ENCODE peak calls at places on chromosomes 12 and 14, in seven cellular contexts. One of them, this sample, is unnamed.

GRCh38 chr12:56020437-56021189 is at the start of gene IKZF4:
- DNase-seq in endothelial cell: peak
- DNase-seq in GM03348: no peak
- DNase-seq in stimulated activated CD4-positive, alpha-beta T cell treated with anti-CD3 and anti-CD28 coated beads, Interleukin-2, amount 100 ng/mL, for 48 hours: no peak
- DNase-seq in RPMI8226: no peak
- DNase-seq in AG04450: no peak
- DNase-seq in NCI-H2171 treated with DMSO at 0.1 percent for 48 hours: no peak
- DNase-seq in this sample: no peak

GRCh38 chr14:80055226-80055625 is 156.1 kb downstream of the DIO2 start:
- DNase-seq in endothelial cell: no peak
- DNase-seq in GM03348: peak
- DNase-seq in stimulated activated CD4-positive, alpha-beta T cell treated with anti-CD3 and anti-CD28 coated beads, Interleukin-2, amount 100 ng/mL, for 48 hours: no peak
- DNase-seq in RPMI8226: no peak
- DNase-seq in AG04450: no peak
- DNase-seq in NCI-H2171 treated with DMSO at 0.1 percent for 48 hours: peak
- DNase-seq in this sample: no peak

GRCh38 chr14:28412076-28412475 is 354.5 kb upstream of the FOXG1 start:
- DNase-seq in endothelial cell: no peak
- DNase-seq in GM03348: no peak
- DNase-seq in stimulated activated CD4-positive, alpha-beta T cell treated with anti-CD3 and anti-CD28 coated beads, Interleukin-2, amount 100 ng/mL, for 48 hours: no peak
- DNase-seq in RPMI8226: no peak
- DNase-seq in AG04450: no peak
- DNase-seq in NCI-H2171 treated with DMSO at 0.1 percent for 48 hours: no peak
- DNase-seq in this sample: no peak

GRCh38 chr12:2610358-2610757 is 184.4 kb upstream of the FKBP4 start:
- DNase-seq in endothelial cell: no peak
- DNase-seq in GM03348: no peak
- DNase-seq in stimulated activated CD4-positive, alpha-beta T cell treated with anti-CD3 and anti-CD28 coated beads, Interleukin-2, amount 100 ng/mL, for 48 hours: no peak
- DNase-seq in RPMI8226: no peak
- DNase-seq in AG04450: no peak
- DNase-seq in NCI-H2171 treated with DMSO at 0.1 percent for 48 hours: no peak
- DNase-seq in this sample: no peak

GRCh38 chr14:59439256-59440015 is 25.7 kb downstream of the GPR135 start:
- DNase-seq in endothelial cell: no peak
- DNase-seq in GM03348: peak
- DNase-seq in stimulated activated CD4-positive, alpha-beta T cell treated with anti-CD3 and anti-CD28 coated beads, Interleukin-2, amount 100 ng/mL, for 48 hours: no peak
- DNase-seq in RPMI8226: no peak
- DNase-seq in AG04450: no peak
- DNase-seq in NCI-H2171 treated with DMSO at 0.1 percent for 48 hours: no peak
- DNase-seq in this sample: no peak

GRCh38 chr12:111248981-111249380 is 119.9 kb downstream of the PHETA1 start:
- DNase-seq in endothelial cell: no peak
- DNase-seq in GM03348: no peak
- DNase-seq in stimulated activated CD4-positive, alpha-beta T cell treated with anti-CD3 and anti-CD28 coated beads, Interleukin-2, amount 100 ng/mL, for 48 hours: no peak
- DNase-seq in RPMI8226: no peak
- DNase-seq in AG04450: no peak
- DNase-seq in NCI-H2171 treated with DMSO at 0.1 percent for 48 hours: peak
- DNase-seq in this sample: no peak

GRCh38 chr14:105581551-105582341 is 55.4 kb downstream of the TMEM121 start:
- DNase-seq in endothelial cell: no peak
- DNase-seq in GM03348: no peak
- DNase-seq in stimulated activated CD4-positive, alpha-beta T cell treated with anti-CD3 and anti-CD28 coated beads, Interleukin-2, amount 100 ng/mL, for 48 hours: no peak
- DNase-seq in RPMI8226: peak
- DNase-seq in AG04450: no peak
- DNase-seq in NCI-H2171 treated with DMSO at 0.1 percent for 48 hours: no peak
- DNase-seq in this sample: peak

GRCh38 chr12:120121343-120121742 is 4.8 kb upstream of the RAB35 start:
- DNase-seq in endothelial cell: no peak
- DNase-seq in GM03348: no peak
- DNase-seq in stimulated activated CD4-positive, alpha-beta T cell treated with anti-CD3 and anti-CD28 coated beads, Interleukin-2, amount 100 ng/mL, for 48 hours: no peak
- DNase-seq in RPMI8226: no peak
- DNase-seq in AG04450: no peak
- DNase-seq in NCI-H2171 treated with DMSO at 0.1 percent for 48 hours: no peak
- DNase-seq in this sample: no peak

GRCh38 chr14:38150075-38150474 is 57.6 kb upstream of the SSTR1 start:
- DNase-seq in endothelial cell: no peak
- DNase-seq in GM03348: no peak
- DNase-seq in stimulated activated CD4-positive, alpha-beta T cell treated with anti-CD3 and anti-CD28 coated beads, Interleukin-2, amount 100 ng/mL, for 48 hours: no peak
- DNase-seq in RPMI8226: no peak
- DNase-seq in AG04450: no peak
- DNase-seq in NCI-H2171 treated with DMSO at 0.1 percent for 48 hours: no peak
- DNase-seq in this sample: no peak

GRCh38 chr14:61222388-61222787 is 58.8 kb downstream of the TMEM30B start:
- DNase-seq in endothelial cell: no peak
- DNase-seq in GM03348: no peak
- DNase-seq in stimulated activated CD4-positive, alpha-beta T cell treated with anti-CD3 and anti-CD28 coated beads, Interleukin-2, amount 100 ng/mL, for 48 hours: no peak
- DNase-seq in RPMI8226: no peak
- DNase-seq in AG04450: no peak
- DNase-seq in NCI-H2171 treated with DMSO at 0.1 percent for 48 hours: no peak
- DNase-seq in this sample: no peak

GRCh38 chr14:76953196-76953945 is 75.1 kb downstream of the IRF2BPL start:
- DNase-seq in endothelial cell: no peak
- DNase-seq in GM03348: peak
- DNase-seq in stimulated activated CD4-positive, alpha-beta T cell treated with anti-CD3 and anti-CD28 coated beads, Interleukin-2, amount 100 ng/mL, for 48 hours: no peak
- DNase-seq in RPMI8226: peak
- DNase-seq in AG04450: no peak
- DNase-seq in NCI-H2171 treated with DMSO at 0.1 percent for 48 hours: no peak
- DNase-seq in this sample: no peak

GRCh38 chr12:131222271-131223139 is 268.8 kb downstream of the ADGRD1 start:
- DNase-seq in endothelial cell: no peak
- DNase-seq in GM03348: no peak
- DNase-seq in stimulated activated CD4-positive, alpha-beta T cell treated with anti-CD3 and anti-CD28 coated beads, Interleukin-2, amount 100 ng/mL, for 48 hours: no peak
- DNase-seq in RPMI8226: peak
- DNase-seq in AG04450: no peak
- DNase-seq in NCI-H2171 treated with DMSO at 0.1 percent for 48 hours: no peak
- DNase-seq in this sample: no peak

GRCh38 chr12:96117460-96117859 is 76.7 kb upstream of the ELK3 start:
- DNase-seq in endothelial cell: no peak
- DNase-seq in GM03348: no peak
- DNase-seq in stimulated activated CD4-positive, alpha-beta T cell treated with anti-CD3 and anti-CD28 coated beads, Interleukin-2, amount 100 ng/mL, for 48 hours: no peak
- DNase-seq in RPMI8226: no peak
- DNase-seq in AG04450: no peak
- DNase-seq in NCI-H2171 treated with DMSO at 0.1 percent for 48 hours: no peak
- DNase-seq in this sample: no peak

GRCh38 chr12:129109174-129110001 is 256.1 kb downstream of the GLT1D1 start:
- DNase-seq in endothelial cell: no peak
- DNase-seq in GM03348: no peak
- DNase-seq in stimulated activated CD4-positive, alpha-beta T cell treated with anti-CD3 and anti-CD28 coated beads, Interleukin-2, amount 100 ng/mL, for 48 hours: no peak
- DNase-seq in RPMI8226: no peak
- DNase-seq in AG04450: no peak
- DNase-seq in NCI-H2171 treated with DMSO at 0.1 percent for 48 hours: no peak
- DNase-seq in this sample: no peak

GRCh38 chr14:100738704-100739131 is 12.0 kb downstream of the DLK1 start:
- DNase-seq in endothelial cell: no peak
- DNase-seq in GM03348: no peak
- DNase-seq in stimulated activated CD4-positive, alpha-beta T cell treated with anti-CD3 and anti-CD28 coated beads, Interleukin-2, amount 100 ng/mL, for 48 hours: no peak
- DNase-seq in RPMI8226: no peak
- DNase-seq in AG04450: no peak
- DNase-seq in NCI-H2171 treated with DMSO at 0.1 percent for 48 hours: no peak
- DNase-seq in this sample: peak

GRCh38 chr14:103762011-103762410 is 46.4 kb downstream of the ZFYVE21 start:
- DNase-seq in endothelial cell: no peak
- DNase-seq in GM03348: peak
- DNase-seq in stimulated activated CD4-positive, alpha-beta T cell treated with anti-CD3 and anti-CD28 coated beads, Interleukin-2, amount 100 ng/mL, for 48 hours: no peak
- DNase-seq in RPMI8226: no peak
- DNase-seq in AG04450: no peak
- DNase-seq in NCI-H2171 treated with DMSO at 0.1 percent for 48 hours: no peak
- DNase-seq in this sample: no peak

GRCh38 chr14:85519661-85520305 is 10.2 kb upstream of the FLRT2 start:
- DNase-seq in endothelial cell: no peak
- DNase-seq in GM03348: no peak
- DNase-seq in stimulated activated CD4-positive, alpha-beta T cell treated with anti-CD3 and anti-CD28 coated beads, Interleukin-2, amount 100 ng/mL, for 48 hours: no peak
- DNase-seq in RPMI8226: no peak
- DNase-seq in AG04450: no peak
- DNase-seq in NCI-H2171 treated with DMSO at 0.1 percent for 48 hours: peak
- DNase-seq in this sample: no peak

GRCh38 chr14:24279301-24280186 is 8.1 kb upstream of the RABGGTA start:
- DNase-seq in endothelial cell: no peak
- DNase-seq in GM03348: no peak
- DNase-seq in stimulated activated CD4-positive, alpha-beta T cell treated with anti-CD3 and anti-CD28 coated beads, Interleukin-2, amount 100 ng/mL, for 48 hours: peak
- DNase-seq in RPMI8226: peak
- DNase-seq in AG04450: no peak
- DNase-seq in NCI-H2171 treated with DMSO at 0.1 percent for 48 hours: no peak
- DNase-seq in this sample: no peak

GRCh38 chr14:93231129-93231979 is 24.3 kb downstream of the UBR7 start:
- DNase-seq in endothelial cell: no peak
- DNase-seq in GM03348: peak
- DNase-seq in stimulated activated CD4-positive, alpha-beta T cell treated with anti-CD3 and anti-CD28 coated beads, Interleukin-2, amount 100 ng/mL, for 48 hours: no peak
- DNase-seq in RPMI8226: no peak
- DNase-seq in AG04450: no peak
- DNase-seq in NCI-H2171 treated with DMSO at 0.1 percent for 48 hours: peak
- DNase-seq in this sample: no peak

GRCh38 chr12:75825686-75826085 is 205.9 kb downstream of the PHLDA1 start:
- DNase-seq in endothelial cell: no peak
- DNase-seq in GM03348: peak
- DNase-seq in stimulated activated CD4-positive, alpha-beta T cell treated with anti-CD3 and anti-CD28 coated beads, Interleukin-2, amount 100 ng/mL, for 48 hours: no peak
- DNase-seq in RPMI8226: no peak
- DNase-seq in AG04450: peak
- DNase-seq in NCI-H2171 treated with DMSO at 0.1 percent for 48 hours: no peak
- DNase-seq in this sample: no peak

GRCh38 chr12:52335598-52336262 is 14.5 kb upstream of the KRT83 start:
- DNase-seq in endothelial cell: no peak
- DNase-seq in GM03348: no peak
- DNase-seq in stimulated activated CD4-positive, alpha-beta T cell treated with anti-CD3 and anti-CD28 coated beads, Interleukin-2, amount 100 ng/mL, for 48 hours: no peak
- DNase-seq in RPMI8226: peak
- DNase-seq in AG04450: no peak
- DNase-seq in NCI-H2171 treated with DMSO at 0.1 percent for 48 hours: peak
- DNase-seq in this sample: no peak

GRCh38 chr12:30813741-30814687 is 59.3 kb upstream of the CAPRIN2 start:
- DNase-seq in endothelial cell: no peak
- DNase-seq in GM03348: no peak
- DNase-seq in stimulated activated CD4-positive, alpha-beta T cell treated with anti-CD3 and anti-CD28 coated beads, Interleukin-2, amount 100 ng/mL, for 48 hours: no peak
- DNase-seq in RPMI8226: no peak
- DNase-seq in AG04450: no peak
- DNase-seq in NCI-H2171 treated with DMSO at 0.1 percent for 48 hours: peak
- DNase-seq in this sample: no peak

This sample was measured in GM12892.